ENCODE peak calls at places on chromosomes 7 and 10, in four cellular contexts. V is AG08396; R is NCI-H1092 treated with DMSO at 0.1 percent for 48 hours; N is activated CD4-positive, alpha-beta T cell treated with anti-CD3 and anti-CD28 coated beads, Interleukin-2, amount 50 U/mL, for 48 hours. C is an unnamed sample.

GRCh38 chr10:11827006-11827405 is 3.9 kb downstream of the PROSER2 start:
- DNase-seq in V (no peak), R (no peak), N (no peak), C (no peak)

GRCh38 chr7:95213809-95214492 is 110.4 kb downstream of the PON1 start:
- DNase-seq in V (no peak), N (no peak), R (no peak), C (peak; percentile 97)

GRCh38 chr10:131663411-131663810 is 237.4 kb upstream of the PPP2R2D start:
- DNase-seq in V (no peak), N (no peak), R (no peak), C (no peak)

GRCh38 chr7:36440880-36441279 is 51.2 kb downstream of the ANLN start:
- DNase-seq in V (peak; percentile 31), N (no peak), R (no peak), C (peak; percentile 52)

GRCh38 chr7:44935583-44935982 is 43.2 kb downstream of the MYO1G start:
- DNase-seq in N (no peak), R (no peak), V (no peak), C (no peak)

GRCh38 chr7:18610331-18610948 is 114.9 kb downstream of the HDAC9 start:
- DNase-seq in V (peak; percentile 19), R (no peak), N (no peak), C (peak; percentile 19)

GRCh38 chr7:129752760-129753159 is 141.2 kb downstream of the NRF1 start:
- DNase-seq in R (no peak), N (no peak), V (no peak), C (no peak)

GRCh38 chr10:66180651-66181318 is 745.1 kb upstream of the LRRTM3 start:
- DNase-seq in V (peak; percentile 26), R (peak; percentile 19), N (no peak), C (peak; percentile 66)

GRCh38 chr7:90931996-90932912 is 332.0 kb upstream of the FZD1 start:
- DNase-seq in V (no peak), R (peak; percentile 55), N (no peak), C (peak; percentile 25)

GRCh38 chr7:44608916-44609648 is 2.7 kb downstream of the OGDH start:
- DNase-seq in R (no peak), N (no peak), V (no peak), C (no peak)

GRCh38 chr7:79723833-79724608 is 270.6 kb upstream of the MAGI2 start:
- DNase-seq in V (no peak), R (no peak), N (no peak), C (no peak)

GRCh38 chr7:101114492-101114891 is 12.4 kb upstream of the SERPINE1 start:
- DNase-seq in R (no peak), N (no peak), V (no peak), C (no peak)

GRCh38 chr7:27165089-27165654 is at the start of gene HOXA9:
- DNase-seq in V (no peak), N (peak; percentile 15), R (no peak), C (peak; percentile 83)

GRCh38 chr7:116674508-116675173 is 2.6 kb downstream of the MET start:
- DNase-seq in N (no peak), R (no peak), V (no peak), C (peak; percentile 55)

GRCh38 chr10:30898964-30899363 is 132.7 kb downstream of the ZNF438 start:
- DNase-seq in R (no peak), V (no peak), N (no peak), C (no peak)

GRCh38 chr7:128303624-128304023 is 40.1 kb downstream of the RBM28 start:
- DNase-seq in R (no peak), V (no peak), N (no peak), C (no peak)

GRCh38 chr7:106883627-106884026 is 18.5 kb downstream of the PIK3CG start:
- DNase-seq in V (no peak), R (no peak), N (no peak), C (no peak)

GRCh38 chr10:75400769-75401568 is 595 bp downstream of the ZNF503 start:
- DNase-seq in R (peak; percentile 61), N (peak; percentile 37), V (peak; percentile 79), C (peak; percentile 75)

GRCh38 chr10:32982911-32983310 is 24.9 kb upstream of the ITGB1 start:
- DNase-seq in R (no peak), V (no peak), N (no peak), C (no peak)

GRCh38 chr7:33072471-33072870 is 9.9 kb upstream of the NT5C3A start:
- DNase-seq in V (peak; percentile 70), R (no peak), N (no peak), C (peak; percentile 65)

GRCh38 chr10:47035447-47036337 is 124.5 kb downstream of the PTPN20 start:
- DNase-seq in N (no peak), V (no peak), R (no peak), C (no peak)

GRCh38 chr7:47036909-47037308 is 545.0 kb downstream of the TNS3 start:
- DNase-seq in R (no peak), V (no peak), N (no peak), C (no peak)

GRCh38 chr7:75951506-75951905 is 36.6 kb downstream of the POR start:
- DNase-seq in V (peak; percentile 81), N (no peak), R (no peak), C (no peak)

GRCh38 chr10:20598590-20598989 is 298.5 kb downstream of the NEBL start:
- DNase-seq in R (no peak), V (peak; percentile 35), N (no peak), C (peak; percentile 96)

GRCh38 chr7:47737606-47738005 is 155.7 kb upstream of the TNS3 start:
- DNase-seq in N (no peak), R (no peak), V (no peak), C (no peak)

GRCh38 chr10:125762692-125763648 is 12.7 kb downstream of the MMP21 start:
- DNase-seq in V (no peak), N (no peak), R (no peak), C (no peak)

GRCh38 chr10:3745582-3745981 is 39.4 kb downstream of the KLF6 start:
- DNase-seq in N (no peak), V (no peak), R (peak; percentile 65), C (no peak)

GRCh38 chr7:128938524-128939074 is 872 bp downstream of the IRF5 start:
- DNase-seq in R (no peak), N (peak; percentile 28), V (no peak), C (no peak)

GRCh38 chr7:94510582-94511456 is 1.2 kb downstream of the CASD1 start:
- DNase-seq in V (peak; percentile 61), N (peak; percentile 34), R (peak; percentile 95), C (peak; percentile 29)

GRCh38 chr7:19455508-19456132 is 253.2 kb downstream of the POLR1F start:
- DNase-seq in V (no peak), N (no peak), R (no peak), C (peak; percentile 19)

GRCh38 chr10:101850747-101851146 is 7.1 kb upstream of the KCNIP2 start:
- DNase-seq in V (no peak), N (no peak), R (no peak), C (no peak)

GRCh38 chr10:72335394-72336258 is 19.1 kb downstream of the DNAJB12 start:
- DNase-seq in N (peak; percentile 61), R (no peak), V (no peak), C (peak; percentile 86)

GRCh38 chr7:116554436-116554835 is 29.6 kb downstream of the CAV1 start:
- DNase-seq in R (peak; percentile 21), V (no peak), N (no peak), C (no peak)

GRCh38 chr10:110525349-110526260 is 27.9 kb downstream of the DUSP5 start:
- DNase-seq in N (no peak), V (peak; percentile 64), R (no peak), C (no peak)

GRCh38 chr10:105266966-105267539 is 626.0 kb downstream of the SORCS3 start:
- DNase-seq in R (no peak), V (no peak), N (no peak), C (no peak)

GRCh38 chr7:134414109-134414508 is 44.8 kb downstream of the AKR1B1 start:
- DNase-seq in N (no peak), R (no peak), V (no peak), C (no peak)

GRCh38 chr7:134298902-134299683 is 17.6 kb downstream of the SLC35B4 start:
- DNase-seq in V (peak; percentile 62), R (peak; percentile 79), N (no peak), C (peak; percentile 56)

C was measured in astrocyte of the spinal cord.